ENCODE peak calls at places on chromosome 19, in nine cellular contexts. F, J, Y, I, Q, O, B, N and Z are unnamed samples.
A peak's percentile ranks its signal among the peaks of the same experiment; 100 is the strongest.

GRCh38 chr19:55141696-55142095 is 7.3 kb downstream of the TNNT1 start:
- DNase-seq in F (no peak), Q (no peak), Y (no peak), N (no peak), I (no peak), B (peak; percentile 54), J (no peak), O (no peak), Z (peak; percentile 69)

GRCh38 chr19:53659292-53659691 is 27.5 kb downstream of the DPRX start:
- DNase-seq in N (peak; percentile 41), B (peak; percentile 80), Q (no peak), I (no peak), O (no peak), J (no peak), Y (no peak), F (no peak), Z (peak; percentile 59)

GRCh38 chr19:41111296-41111695 is 2.9 kb upstream of the CYP2F1 start:
- DNase-seq in N (no peak), J (no peak), B (no peak), Q (no peak), O (no peak), F (no peak), I (no peak), Y (no peak), Z (no peak)

GRCh38 chr19:55489711-55490477 is 1.7 kb downstream of the SSC5D start:
- DNase-seq in B (no peak), Q (no peak), Y (peak; percentile 33), J (no peak), O (no peak), I (no peak), N (no peak), F (no peak), Z (no peak)

GRCh38 chr19:10762656-10763055 is 44.8 kb downstream of the DNM2 start:
- DNase-seq in J (peak; percentile 81), Y (no peak), Q (no peak), B (no peak), F (no peak), I (no peak), O (no peak), N (peak; percentile 66), Z (no peak)

GRCh38 chr19:16185123-16185924 is at the start of gene FAM32A:
- DNase-seq in B (peak; percentile 98), N (peak; percentile 99), Q (peak; percentile 97), O (peak; percentile 100), J (peak; percentile 100), I (peak; percentile 98), Y (peak; percentile 99), F (peak; percentile 97), Z (peak; percentile 98)

GRCh38 chr19:33818426-33818825 is 21.8 kb downstream of the KCTD15 start:
- DNase-seq in I (no peak), N (no peak), F (peak; percentile 24), B (no peak), O (peak; percentile 8), J (no peak), Q (no peak), Y (no peak), Z (no peak)

GRCh38 chr19:6424190-6424938 is at the start of gene KHSRP:
- DNase-seq in J (no peak), Q (no peak), B (peak; percentile 67), F (no peak), Y (peak; percentile 23), O (no peak), N (no peak), I (no peak), Z (no peak)

GRCh38 chr19:20912973-20913372 is 10.1 kb upstream of the ZNF85 start:
- DNase-seq in I (no peak), J (no peak), O (no peak), Y (no peak), Q (no peak), F (no peak), N (no peak), B (no peak), Z (no peak)

GRCh38 chr19:47158367-47158791 is 27.7 kb downstream of the SAE1 start:
- DNase-seq in N (peak; percentile 23), I (no peak), J (peak; percentile 14), Y (no peak), Q (no peak), O (no peak), B (no peak), F (no peak), Z (no peak)

GRCh38 chr19:46859637-46860124 is 1.1 kb upstream of the ARHGAP35 start:
- DNase-seq in B (no peak), Q (no peak), F (peak; percentile 81), J (peak; percentile 62), N (peak; percentile 79), O (peak; percentile 46), I (no peak), Y (peak; percentile 68), Z (no peak)

GRCh38 chr19:4624733-4625362 is 14.5 kb upstream of the TNFAIP8L1 start:
- DNase-seq in Q (no peak), Y (no peak), F (no peak), J (no peak), B (peak; percentile 61), I (no peak), N (no peak), O (no peak), Z (no peak)

GRCh38 chr19:3699071-3699740 is 1.1 kb downstream of the PIP5K1C start:
- DNase-seq in Y (peak; percentile 37), O (no peak), B (peak; percentile 39), I (no peak), N (peak; percentile 57), Q (no peak), J (peak; percentile 50), F (no peak), Z (no peak)

DNA sequence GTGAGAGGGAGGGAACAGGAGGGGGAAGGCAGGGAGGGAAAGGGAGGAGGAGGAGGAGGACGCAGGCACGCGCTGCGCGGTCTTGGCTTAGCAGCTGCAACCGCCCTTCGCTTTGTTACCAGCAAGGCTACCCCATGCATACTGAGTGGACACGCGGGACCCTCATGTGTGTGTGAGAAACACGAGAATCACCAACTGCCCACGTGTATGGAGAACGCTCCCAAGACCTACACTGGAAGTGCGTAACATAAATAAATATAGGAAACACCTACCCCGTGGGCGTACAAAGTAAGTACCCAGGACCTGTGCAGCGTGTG is 38.0 kb downstream of the DEDD2 start:
- DNase-seq in O (no peak), Q (no peak), N (no peak), I (no peak), B (peak; percentile 79), Y (no peak), F (no peak), J (no peak), Z (no peak)
- H3K27ac ChIP-seq in O (no peak overlapping the region), Q (no peak overlapping the region), N (no peak overlapping the region), I (no peak overlapping the region), B (no peak overlapping the region), Y (no peak overlapping the region), F (no peak overlapping the region), J (no peak overlapping the region), Z (no peak overlapping the region)

GRCh38 chr19:35558400-35559280 is 4.8 kb downstream of the ATP4A start:
- DNase-seq in Y (no peak), F (peak; percentile 55), I (no peak), O (no peak), B (no peak), N (no peak), Q (no peak), J (no peak), Z (no peak)
- H3K4me3 ChIP-seq in Y (no peak overlapping the region), F (peak overlapping the region; percentile 36), I (peak overlapping the region; percentile 41), O (peak overlapping the region; percentile 39), B (peak overlapping the region; percentile 54), N (peak overlapping the region; percentile 41), Q (peak overlapping the region; percentile 57), J (peak overlapping the region; percentile 37), Z (peak overlapping the region; percentile 65)

DNA sequence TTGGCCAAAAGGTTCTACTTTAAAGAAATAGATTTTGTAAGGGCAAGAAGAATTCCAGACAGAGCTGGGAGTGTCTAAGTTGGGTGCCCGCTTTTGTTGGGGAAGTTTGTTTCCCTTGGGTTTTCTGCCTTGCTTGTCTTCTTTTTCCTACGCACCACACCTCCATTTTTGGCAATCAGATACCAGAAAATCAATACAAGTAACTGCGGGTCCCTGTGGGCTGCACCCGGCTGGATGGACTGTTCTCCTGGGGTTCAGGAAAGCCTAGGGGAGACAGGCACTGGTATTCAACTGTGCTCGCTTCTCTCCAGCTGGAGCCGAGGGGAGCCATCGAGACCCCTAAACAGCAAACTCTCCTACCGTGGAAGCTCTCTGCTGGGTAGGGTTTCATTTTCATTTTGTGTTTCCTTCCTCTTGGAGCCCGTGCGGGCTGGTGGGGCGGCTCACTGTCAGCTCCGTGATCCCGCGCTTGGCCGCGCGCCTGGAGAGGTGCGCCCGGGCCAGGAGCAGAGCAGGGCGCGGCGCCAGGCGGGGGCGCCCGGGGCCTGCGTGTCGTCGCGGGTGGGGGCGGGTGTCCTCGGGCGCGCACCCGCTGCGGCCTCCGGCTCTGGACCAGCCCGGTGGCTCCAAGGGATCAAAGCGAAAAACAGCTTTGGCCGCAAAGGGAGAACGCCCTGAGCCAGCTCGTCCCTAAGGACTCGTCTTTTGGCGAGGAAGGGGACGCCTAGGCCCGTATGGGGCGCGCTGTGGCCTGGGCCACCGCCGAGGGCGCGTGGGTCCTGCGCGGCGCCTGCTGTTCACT is 347.2 kb downstream of the ZNF536 start:
- DNase-seq in O (peak; percentile 62), Y (peak; percentile 75), F (no peak), N (peak; percentile 74), Q (no peak), B (peak; percentile 66), I (no peak), J (peak; percentile 60), Z (peak; percentile 70)
- H3K27ac ChIP-seq in O (peak overlapping the region; percentile 61), Y (peak overlapping the region; percentile 62), F (no peak overlapping the region), N (peak overlapping the region; percentile 83), Q (peak overlapping the region; percentile 82), B (no peak overlapping the region), I (no peak overlapping the region), J (peak overlapping the region; percentile 72), Z (no peak overlapping the region)

GRCh38 chr19:8210660-8211101 is 1.5 kb downstream of the CERS4 start:
- DNase-seq in Y (no peak), I (no peak), J (no peak), B (no peak), N (no peak), O (no peak), Q (no peak), F (no peak), Z (no peak)

GRCh38 chr19:8209965-8210659 is 942 bp downstream of the CERS4 start:
- DNase-seq in N (peak; percentile 14), O (no peak), Q (no peak), J (no peak), B (no peak), Y (no peak), F (no peak), I (no peak), Z (no peak)

GRCh38 chr19:8208119-8208709 is 956 bp upstream of the CERS4 start:
- DNase-seq in Q (no peak), J (no peak), Y (peak; percentile 13), O (peak; percentile 60), I (no peak), B (peak; percentile 28), F (no peak), N (no peak), Z (no peak)

GRCh38 chr19:8209111-8209964 is at the start of gene CERS4:
- DNase-seq in B (peak; percentile 97), Y (peak; percentile 83), I (no peak), Q (peak; percentile 42), N (peak; percentile 79), F (no peak), O (peak; percentile 81), J (peak; percentile 76), Z (peak; percentile 64)

DNA sequence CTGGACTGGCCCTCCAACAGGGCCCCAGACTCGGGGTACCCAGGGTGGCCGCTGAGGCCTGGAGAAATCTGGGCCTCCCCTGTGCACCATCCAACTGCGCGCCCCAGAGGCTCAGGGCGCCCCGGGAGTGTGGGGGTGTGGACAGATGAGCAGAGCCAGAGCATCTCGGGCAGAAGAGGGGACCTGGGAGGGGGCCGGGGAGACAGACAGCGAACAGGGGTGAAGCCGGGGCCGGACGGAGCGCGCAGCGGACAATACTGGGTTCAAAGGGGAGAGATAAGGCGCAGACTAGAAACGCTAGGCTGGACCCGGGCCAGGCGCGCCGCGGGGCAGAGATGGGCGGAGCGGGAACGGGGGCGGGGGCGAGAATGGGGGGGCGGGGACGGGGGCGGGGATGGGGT is 460 bp upstream of the CERS4 start:
- DNase-seq in O (no peak), Y (no peak), I (no peak), J (no peak), B (no peak), Q (no peak), N (no peak), F (no peak), Z (no peak)
- H3K4me3 ChIP-seq in O (peak overlapping the region; percentile 72), Y (peak overlapping the region; percentile 55), I (peak overlapping the region; percentile 75), J (peak overlapping the region; percentile 59), B (peak overlapping the region; percentile 71), Q (peak overlapping the region; percentile 74), N (peak overlapping the region; percentile 89), F (peak overlapping the region; percentile 68), Z (peak overlapping the region; percentile 64)